ENCODE peak calls at places on chromosomes 16 and 17, in ten cellular contexts. M, J, S, Z, K, I, W, U, P and L are unnamed samples.

GRCh38 chr17:81460856-81461460 is 51.6 kb downstream of the ACTG1 start:
- DNase-seq in M (no peak), J (peak; percentile 30), S (peak; percentile 84), Z (no peak), K (peak; percentile 79), I (no peak), W (no peak), U (no peak), P (no peak), L (no peak)

GRCh38 chr16:77043076-77043475 is 147.9 kb upstream of the MON1B start:
- DNase-seq in M (no peak), J (no peak), S (no peak), Z (no peak), K (no peak), I (no peak), W (no peak), U (no peak), P (peak; percentile 8), L (no peak)

GRCh38 chr17:29760771-29761682 is 138.3 kb upstream of the CORO6 start:
- DNase-seq in M (peak; percentile 70), J (peak; percentile 94), S (peak; percentile 82), Z (peak; percentile 54), K (peak; percentile 94), I (peak; percentile 88), W (peak; percentile 55), U (peak; percentile 86), P (no peak), L (peak; percentile 79)

GRCh38 chr16:88719933-88720296 is 13.6 kb downstream of the CTU2 start:
- DNase-seq in M (no peak), J (no peak), S (no peak), Z (no peak), K (no peak), I (no peak), W (no peak), U (no peak), P (no peak), L (no peak)

GRCh38 chr16:84303023-84303422 is 8.3 kb downstream of the WFDC1 start:
- DNase-seq in M (no peak), J (no peak), S (no peak), Z (no peak), K (no peak), I (peak; percentile 25), W (no peak), U (peak; percentile 45), P (no peak), L (peak; percentile 14)

GRCh38 chr16:24130494-24131085 is 125.5 kb upstream of the CACNG3 start:
- DNase-seq in M (no peak), J (no peak), S (no peak), Z (no peak), K (no peak), I (no peak), W (no peak), U (no peak), P (no peak), L (no peak)

GRCh38 chr16:53881371-53881770 is 177.4 kb downstream of the FTO start:
- DNase-seq in M (no peak), J (no peak), S (no peak), Z (peak; percentile 18), K (no peak), I (no peak), W (no peak), U (no peak), P (peak; percentile 44), L (peak; percentile 58)

GRCh38 chr16:87855852-87856715 is 13.2 kb downstream of the SLC7A5 start:
- DNase-seq in M (no peak), J (peak; percentile 60), S (peak; percentile 86), Z (no peak), K (peak; percentile 82), I (no peak), W (no peak), U (peak; percentile 47), P (no peak), L (peak; percentile 39)

GRCh38 chr17:81413497-81414135 is 18.4 kb downstream of the BAHCC1 start:
- DNase-seq in M (no peak), J (no peak), S (no peak), Z (no peak), K (no peak), I (no peak), W (no peak), U (no peak), P (no peak), L (no peak)

GRCh38 chr16:28062261-28063046 is 1.1 kb downstream of the GSG1L start:
- DNase-seq in M (no peak), J (no peak), S (no peak), Z (no peak), K (no peak), I (no peak), W (no peak), U (no peak), P (no peak), L (no peak)

GRCh38 chr17:69581061-69581955 is 166.8 kb downstream of the MAP2K6 start:
- DNase-seq in M (no peak), J (no peak), S (no peak), Z (no peak), K (no peak), I (no peak), W (no peak), U (no peak), P (no peak), L (no peak)

GRCh38 chr17:72837335-72837734 is 255.2 kb downstream of the SLC39A11 start:
- DNase-seq in M (no peak), J (no peak), S (no peak), Z (no peak), K (no peak), I (no peak), W (no peak), U (no peak), P (no peak), L (no peak)

GRCh38 chr16:11627822-11628457 is 40.3 kb upstream of the SNN start:
- DNase-seq in M (no peak), J (no peak), S (peak; percentile 58), Z (no peak), K (no peak), I (no peak), W (no peak), U (no peak), P (peak; percentile 63), L (no peak)

GRCh38 chr17:11285946-11286345 is 44.9 kb downstream of the SHISA6 start:
- DNase-seq in M (no peak), J (no peak), S (no peak), Z (no peak), K (no peak), I (no peak), W (no peak), U (no peak), P (no peak), L (no peak)

GRCh38 chr17:35062284-35062683 is 1.2 kb downstream of the RFFL start:
- DNase-seq in M (no peak), J (no peak), S (no peak), Z (no peak), K (no peak), I (no peak), W (no peak), U (no peak), P (no peak), L (no peak)
- H3K4me3 ChIP-seq in M (no peak overlapping the region), J (no peak overlapping the region), S (no peak overlapping the region), Z (no peak overlapping the region), K (no peak overlapping the region), I (no peak overlapping the region), W (no peak overlapping the region), U (no peak overlapping the region), P (no peak overlapping the region), L (no peak overlapping the region)

GRCh38 chr17:44774271-44775135 is 15.7 kb downstream of the ADAM11 start:
- DNase-seq in M (peak; percentile 86), J (peak; percentile 88), S (peak; percentile 92), Z (peak; percentile 92), K (peak; percentile 92), I (peak; percentile 88), W (peak; percentile 92), U (peak; percentile 92), P (peak; percentile 57), L (peak; percentile 93)
- H3K27ac ChIP-seq in M (no peak overlapping the region), J (peak overlapping the region; percentile 60), S (peak overlapping the region; percentile 44), Z (no peak overlapping the region), K (no peak overlapping the region), I (peak overlapping the region; percentile 26), W (peak overlapping the region; percentile 5), U (peak overlapping the region; percentile 69), P (peak overlapping the region; percentile 69), L (peak overlapping the region; percentile 35)

GRCh38 chr16:81409016-81409556 is 35.5 kb upstream of the CMIP start:
- DNase-seq in M (no peak), J (no peak), S (no peak), Z (no peak), K (no peak), I (no peak), W (no peak), U (no peak), P (no peak), L (no peak)

GRCh38 chr16:81403208-81403600 is 41.4 kb upstream of the CMIP start:
- DNase-seq in M (no peak), J (no peak), S (no peak), Z (no peak), K (no peak), I (no peak), W (no peak), U (no peak), P (no peak), L (no peak)

GRCh38 chr16:81408409-81408950 is 36.1 kb upstream of the CMIP start:
- DNase-seq in M (no peak), J (no peak), S (no peak), Z (no peak), K (no peak), I (no peak), W (no peak), U (no peak), P (no peak), L (no peak)

GRCh38 chr16:81403601-81404391 is 40.8 kb upstream of the CMIP start:
- DNase-seq in M (peak; percentile 88), J (peak; percentile 86), S (peak; percentile 93), Z (peak; percentile 88), K (peak; percentile 93), I (peak; percentile 82), W (peak; percentile 87), U (peak; percentile 94), P (peak; percentile 85), L (peak; percentile 90)

DNA sequence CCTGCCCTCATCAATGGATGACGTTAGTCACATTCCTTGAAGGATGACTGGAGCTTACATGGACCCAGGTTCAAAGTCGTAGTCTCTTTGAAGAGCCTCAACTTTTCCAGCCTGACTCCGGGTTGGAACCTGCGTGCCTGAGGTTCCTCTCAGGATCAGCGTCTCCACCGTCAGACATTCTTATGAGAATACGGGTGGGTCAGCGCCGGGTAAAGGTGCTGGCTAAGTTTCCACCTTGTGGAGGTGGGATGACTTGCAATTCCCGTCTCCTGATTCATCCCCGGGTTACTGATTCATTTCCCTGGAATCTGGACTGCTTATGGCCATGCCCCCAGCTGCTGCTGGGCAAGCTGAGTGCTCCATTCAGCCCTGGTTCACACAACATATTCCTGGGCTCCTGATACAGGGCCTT is 38.9 kb upstream of the CMIP start:
- DNase-seq in M (no peak), J (no peak), S (peak; percentile 44), Z (peak; percentile 30), K (no peak), I (no peak), W (peak; percentile 19), U (peak; percentile 50), P (peak; percentile 99), L (peak; percentile 91)
- TF ChIP-seq CTCF in M (no peak), J (no peak), S (no peak), Z (no peak), K (no peak), I (no peak), W (peak; percentile 15), U (peak; percentile 12), P (peak; percentile 38), L (peak; percentile 19)

DNA sequence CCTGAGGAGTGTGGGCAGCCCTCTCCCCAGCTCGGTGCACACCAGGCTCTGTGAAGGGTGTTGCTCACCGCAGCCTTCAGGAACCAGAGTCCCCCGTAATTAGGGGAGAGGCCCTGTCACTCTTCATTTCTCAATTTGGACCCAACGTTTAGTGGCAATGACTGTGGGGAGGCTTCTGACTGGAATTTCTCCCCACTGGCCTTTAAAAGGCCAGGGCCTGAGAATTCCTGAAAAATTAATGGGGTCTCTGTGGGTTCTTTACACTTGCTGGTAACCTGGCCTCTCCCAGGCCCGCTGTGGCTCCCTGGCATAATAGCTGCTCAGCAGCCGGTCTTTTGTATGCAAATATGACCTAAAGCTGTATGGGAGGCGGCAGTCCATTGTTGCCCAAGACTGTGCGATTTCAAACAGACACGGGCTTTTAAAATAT is 209.7 kb downstream of the MSI2 start:
- DNase-seq in M (no peak), J (no peak), S (no peak), Z (no peak), K (no peak), I (no peak), W (no peak), U (no peak), P (no peak), L (no peak)
- H3K4me3 ChIP-seq in M (no peak overlapping the region), J (no peak overlapping the region), S (no peak overlapping the region), Z (no peak overlapping the region), K (no peak overlapping the region), I (no peak overlapping the region), W (no peak overlapping the region), U (no peak overlapping the region), P (no peak overlapping the region), L (no peak overlapping the region)